ENCODE peak calls at places on chromosome 9, in seven cellular contexts. U, E, Q, B, W, S and G are unnamed samples.
A peak's percentile ranks its signal among the peaks of the same experiment; 100 is the strongest.

GRCh38 chr9:135304886-135305285 is 174.7 kb upstream of the PPP1R26 start:
- DNase-seq in W (no peak), S (no peak), Q (no peak), U (no peak), B (no peak), E (no peak), G (no peak)

GRCh38 chr9:2355594-2355993 is 266.0 kb upstream of the VLDLR start:
- DNase-seq in S (no peak), U (no peak), W (no peak), Q (no peak), B (no peak), E (no peak), G (no peak)

GRCh38 chr9:113598883-113599282 is 135.4 kb downstream of the RGS3 start:
- DNase-seq in S (no peak), B (no peak), Q (no peak), U (no peak), W (no peak), E (no peak), G (no peak)

GRCh38 chr9:88923653-88924284 is 67.5 kb upstream of the S1PR3 start:
- DNase-seq in Q (no peak), E (no peak), U (no peak), W (no peak), B (no peak), S (no peak), G (no peak)

GRCh38 chr9:137058651-137059234 is 4.9 kb upstream of the ENTPD2 start:
- DNase-seq in S (no peak), Q (no peak), W (no peak), E (no peak), B (no peak), U (no peak), G (no peak)

GRCh38 chr9:616694-617093 is 224.8 kb upstream of the DMRT1 start:
- DNase-seq in U (no peak), S (no peak), W (no peak), Q (no peak), B (no peak), E (no peak), G (no peak)

GRCh38 chr9:82605657-82606031 is 457.3 kb downstream of the RASEF start:
- DNase-seq in U (no peak), S (no peak), B (no peak), E (no peak), W (no peak), Q (no peak), G (no peak)

GRCh38 chr9:114836769-114837168 is 30.9 kb upstream of the TNFSF15 start:
- DNase-seq in Q (no peak), B (no peak), E (no peak), U (no peak), W (no peak), S (no peak), G (no peak)

GRCh38 chr9:91221332-91221731 is 140.4 kb downstream of the AUH start:
- DNase-seq in E (no peak), W (no peak), B (no peak), S (no peak), U (peak; percentile 53), Q (no peak), G (peak; percentile 27)

GRCh38 chr9:16207161-16207560 is 654.3 kb downstream of the CCDC171 start:
- DNase-seq in U (no peak), S (no peak), W (no peak), Q (no peak), B (no peak), E (no peak), G (peak; percentile 51)

GRCh38 chr9:82457959-82458358 is 469.4 kb downstream of the SPATA31D1 start:
- DNase-seq in E (no peak), W (no peak), B (no peak), Q (no peak), S (no peak), U (no peak), G (no peak)

GRCh38 chr9:4630836-4631235 is 31.3 kb upstream of the PLPP6 start:
- DNase-seq in Q (no peak), S (no peak), U (no peak), E (no peak), W (no peak), B (no peak), G (no peak)

GRCh38 chr9:37966443-37967271 is 62.7 kb upstream of the SLC25A51 start:
- DNase-seq in E (no peak), U (no peak), B (no peak), Q (no peak), S (no peak), W (no peak), G (no peak)

GRCh38 chr9:127033059-127033458 is 89.4 kb downstream of the ANGPTL2 start:
- DNase-seq in W (no peak), Q (no peak), E (no peak), S (no peak), U (no peak), B (no peak), G (no peak)

GRCh38 chr9:14231196-14231990 is 82.5 kb downstream of the NFIB start:
- DNase-seq in U (no peak), S (no peak), B (no peak), Q (no peak), W (no peak), E (no peak), G (no peak)